ENCODE peak calls at places on chromosomes 4 and X, in four cellular contexts. One of them, this sample, is unnamed.

GRCh38 chr4:22299678-22300077 is 216.2 kb downstream of the ADGRA3 start:
- DNase-seq in foreskin melanocyte: no peak
- DNase-seq in iris pigment epithelial cell: no peak
- DNase-seq in cardiac muscle cell: no peak
- DNase-seq in this sample: no peak

GRCh38 chrX:154000051-154000450 is 19.7 kb downstream of the IRAK1 start:
- DNase-seq in foreskin melanocyte: no peak
- DNase-seq in iris pigment epithelial cell: no peak
- DNase-seq in cardiac muscle cell: no peak
- DNase-seq in this sample: no peak

GRCh38 chr4:81470456-81471327 is 1.0 kb downstream of the RASGEF1B start:
- DNase-seq in foreskin melanocyte: no peak
- DNase-seq in iris pigment epithelial cell: no peak
- DNase-seq in cardiac muscle cell: peak
- DNase-seq in this sample: no peak

GRCh38 chrX:133444952-133445831 is 29.9 kb upstream of the GPC4 start:
- DNase-seq in foreskin melanocyte: no peak
- DNase-seq in iris pigment epithelial cell: no peak
- DNase-seq in cardiac muscle cell: peak
- DNase-seq in this sample: no peak

GRCh38 chr4:10203851-10204250 is 87.3 kb upstream of the WDR1 start:
- DNase-seq in foreskin melanocyte: no peak
- DNase-seq in iris pigment epithelial cell: no peak
- DNase-seq in cardiac muscle cell: no peak
- DNase-seq in this sample: no peak

GRCh38 chrX:149462849-149463248 is 42.3 kb downstream of the IDS start:
- DNase-seq in foreskin melanocyte: no peak
- DNase-seq in iris pigment epithelial cell: no peak
- DNase-seq in cardiac muscle cell: no peak
- DNase-seq in this sample: no peak

GRCh38 chr4:38842998-38843397 is 13.6 kb downstream of the TLR6 start:
- DNase-seq in foreskin melanocyte: no peak
- DNase-seq in iris pigment epithelial cell: no peak
- DNase-seq in cardiac muscle cell: no peak
- DNase-seq in this sample: no peak

GRCh38 chrX:48471504-48471903 is 1.4 kb upstream of the SLC38A5 start:
- DNase-seq in foreskin melanocyte: no peak
- DNase-seq in iris pigment epithelial cell: no peak
- DNase-seq in cardiac muscle cell: no peak
- DNase-seq in this sample: no peak

GRCh38 chrX:111568817-111569216 is 57.4 kb downstream of the SERTM2 start:
- DNase-seq in foreskin melanocyte: no peak
- DNase-seq in iris pigment epithelial cell: no peak
- DNase-seq in cardiac muscle cell: no peak
- DNase-seq in this sample: no peak

GRCh38 chrX:116873678-116874077 is 410.9 kb upstream of the CT83 start:
- DNase-seq in foreskin melanocyte: no peak
- DNase-seq in iris pigment epithelial cell: peak
- DNase-seq in cardiac muscle cell: no peak
- DNase-seq in this sample: no peak

GRCh38 chr4:128601992-128602695 is 207.4 kb upstream of the JADE1 start:
- DNase-seq in foreskin melanocyte: no peak
- DNase-seq in iris pigment epithelial cell: peak
- DNase-seq in cardiac muscle cell: no peak
- DNase-seq in this sample: no peak

GRCh38 chrX:134868766-134869495 is 121.9 kb upstream of the SMIM10 start:
- DNase-seq in foreskin melanocyte: no peak
- DNase-seq in iris pigment epithelial cell: peak
- DNase-seq in cardiac muscle cell: no peak
- DNase-seq in this sample: no peak

GRCh38 chrX:46628406-46629371 is 55.1 kb downstream of the CHST7 start:
- DNase-seq in foreskin melanocyte: peak
- DNase-seq in iris pigment epithelial cell: peak
- DNase-seq in cardiac muscle cell: no peak
- DNase-seq in this sample: no peak

GRCh38 chrX:56765816-56766553 is 36.9 kb downstream of the NBDY start:
- DNase-seq in foreskin melanocyte: no peak
- DNase-seq in iris pigment epithelial cell: no peak
- DNase-seq in cardiac muscle cell: no peak
- DNase-seq in this sample: no peak

GRCh38 chr4:89109841-89110540 is 1.3 kb upstream of the TIGD2 start:
- DNase-seq in foreskin melanocyte: no peak
- DNase-seq in iris pigment epithelial cell: no peak
- DNase-seq in cardiac muscle cell: peak
- DNase-seq in this sample: no peak

GRCh38 chrX:130592204-130592603 is 190.4 kb downstream of the RBMX2 start:
- DNase-seq in foreskin melanocyte: no peak
- DNase-seq in iris pigment epithelial cell: no peak
- DNase-seq in cardiac muscle cell: no peak
- DNase-seq in this sample: no peak

GRCh38 chrX:1719270-1719669 is 104.4 kb downstream of the ASMT start:
- DNase-seq in foreskin melanocyte: no peak
- DNase-seq in iris pigment epithelial cell: no peak
- DNase-seq in cardiac muscle cell: no peak
- DNase-seq in this sample: no peak

GRCh38 chr4:123390846-123391456 is 5.6 kb upstream of the SPRY1 start:
- DNase-seq in foreskin melanocyte: no peak
- DNase-seq in iris pigment epithelial cell: peak
- DNase-seq in cardiac muscle cell: no peak
- DNase-seq in this sample: no peak

GRCh38 chr4:112848931-112849330 is 200.5 kb upstream of the ANK2 start:
- DNase-seq in foreskin melanocyte: no peak
- DNase-seq in iris pigment epithelial cell: no peak
- DNase-seq in cardiac muscle cell: no peak
- DNase-seq in this sample: no peak

GRCh38 chr4:37822220-37822619 is 4.3 kb upstream of the PGM2 start:
- DNase-seq in foreskin melanocyte: no peak
- DNase-seq in iris pigment epithelial cell: no peak
- DNase-seq in cardiac muscle cell: no peak
- DNase-seq in this sample: no peak

GRCh38 chr4:86221076-86221475 is 138.8 kb downstream of the MAPK10 start:
- DNase-seq in foreskin melanocyte: no peak
- DNase-seq in iris pigment epithelial cell: no peak
- DNase-seq in cardiac muscle cell: no peak
- DNase-seq in this sample: no peak

GRCh38 chr4:158826057-158826456 is 57.2 kb downstream of the FNIP2 start:
- DNase-seq in foreskin melanocyte: no peak
- DNase-seq in iris pigment epithelial cell: peak
- DNase-seq in cardiac muscle cell: peak
- DNase-seq in this sample: no peak

GRCh38 chr4:109406337-109406931 is 27.2 kb upstream of the SEC24B start:
- DNase-seq in foreskin melanocyte: peak
- DNase-seq in iris pigment epithelial cell: peak
- DNase-seq in cardiac muscle cell: peak
- DNase-seq in this sample: no peak

GRCh38 chrX:22300130-22300529 is 27.4 kb downstream of the CBLL2 start:
- DNase-seq in foreskin melanocyte: peak
- DNase-seq in iris pigment epithelial cell: peak
- DNase-seq in cardiac muscle cell: peak
- DNase-seq in this sample: no peak

GRCh38 chrX:107629533-107629909 is 1.2 kb downstream of the PRPS1 start:
- DNase-seq in foreskin melanocyte: no peak
- DNase-seq in iris pigment epithelial cell: peak
- DNase-seq in cardiac muscle cell: peak
- DNase-seq in this sample: no peak